ENCODE peak calls at places on chromosomes 3 and 15, in four cellular contexts. One of them, this sample, is unnamed.

GRCh38 chr3:48388966-48389365 is 16.9 kb downstream of the FBXW12 start:
- DNase-seq in lung microvascular endothelial cell: no peak
- DNase-seq in skeletal muscle cell: no peak
- DNase-seq in stimulated activated CD8-positive, alpha-beta memory T cell treated with anti-CD3 and anti-CD28 coated beads, Interleukin-7, amount 100 ng/mL, for 24 hours: no peak
- DNase-seq in this sample: no peak

GRCh38 chr3:52570076-52570475 is 33.7 kb downstream of the UQCC5 start:
- DNase-seq in skeletal muscle cell: no peak
- DNase-seq in lung microvascular endothelial cell: no peak
- DNase-seq in stimulated activated CD8-positive, alpha-beta memory T cell treated with anti-CD3 and anti-CD28 coated beads, Interleukin-7, amount 100 ng/mL, for 24 hours: no peak
- DNase-seq in this sample: no peak

GRCh38 chr3:104102386-104102785 is 1264.3 kb upstream of the ALCAM start:
- DNase-seq in stimulated activated CD8-positive, alpha-beta memory T cell treated with anti-CD3 and anti-CD28 coated beads, Interleukin-7, amount 100 ng/mL, for 24 hours: no peak
- DNase-seq in skeletal muscle cell: peak; percentile 41
- DNase-seq in lung microvascular endothelial cell: peak; percentile 61
- DNase-seq in this sample: peak; percentile 48

GRCh38 chr3:57059416-57059815 is 1.0 kb upstream of the SPATA12 start:
- DNase-seq in skeletal muscle cell: no peak
- DNase-seq in stimulated activated CD8-positive, alpha-beta memory T cell treated with anti-CD3 and anti-CD28 coated beads, Interleukin-7, amount 100 ng/mL, for 24 hours: no peak
- DNase-seq in lung microvascular endothelial cell: no peak
- DNase-seq in this sample: no peak

GRCh38 chr3:188400494-188401243 is 246.7 kb downstream of the LPP start:
- DNase-seq in lung microvascular endothelial cell: no peak
- DNase-seq in skeletal muscle cell: no peak
- DNase-seq in stimulated activated CD8-positive, alpha-beta memory T cell treated with anti-CD3 and anti-CD28 coated beads, Interleukin-7, amount 100 ng/mL, for 24 hours: no peak
- DNase-seq in this sample: no peak

GRCh38 chr3:64837126-64837738 is 149.4 kb upstream of the ADAMTS9 start:
- DNase-seq in lung microvascular endothelial cell: no peak
- DNase-seq in stimulated activated CD8-positive, alpha-beta memory T cell treated with anti-CD3 and anti-CD28 coated beads, Interleukin-7, amount 100 ng/mL, for 24 hours: no peak
- DNase-seq in skeletal muscle cell: no peak
- DNase-seq in this sample: no peak

GRCh38 chr3:190217081-190217480 is 96.4 kb upstream of the P3H2 start:
- DNase-seq in stimulated activated CD8-positive, alpha-beta memory T cell treated with anti-CD3 and anti-CD28 coated beads, Interleukin-7, amount 100 ng/mL, for 24 hours: no peak
- DNase-seq in skeletal muscle cell: no peak
- DNase-seq in lung microvascular endothelial cell: peak; percentile 49
- DNase-seq in this sample: no peak

GRCh38 chr15:70299931-70300858 is 202.5 kb upstream of the TLE3 start:
- DNase-seq in skeletal muscle cell: no peak
- DNase-seq in lung microvascular endothelial cell: no peak
- DNase-seq in stimulated activated CD8-positive, alpha-beta memory T cell treated with anti-CD3 and anti-CD28 coated beads, Interleukin-7, amount 100 ng/mL, for 24 hours: peak; percentile 35
- DNase-seq in this sample: peak; percentile 61

GRCh38 chr15:64130159-64130558 is 21.4 kb upstream of the SNX22 start:
- DNase-seq in stimulated activated CD8-positive, alpha-beta memory T cell treated with anti-CD3 and anti-CD28 coated beads, Interleukin-7, amount 100 ng/mL, for 24 hours: no peak
- DNase-seq in lung microvascular endothelial cell: no peak
- DNase-seq in skeletal muscle cell: no peak
- DNase-seq in this sample: no peak

GRCh38 chr15:76328106-76328696 is 8.4 kb upstream of the ISL2 start:
- DNase-seq in skeletal muscle cell: no peak
- DNase-seq in stimulated activated CD8-positive, alpha-beta memory T cell treated with anti-CD3 and anti-CD28 coated beads, Interleukin-7, amount 100 ng/mL, for 24 hours: no peak
- DNase-seq in lung microvascular endothelial cell: no peak
- DNase-seq in this sample: no peak

GRCh38 chr15:88477126-88477525 is 9.6 kb downstream of the MRPS11 start:
- DNase-seq in skeletal muscle cell: no peak
- DNase-seq in lung microvascular endothelial cell: no peak
- DNase-seq in stimulated activated CD8-positive, alpha-beta memory T cell treated with anti-CD3 and anti-CD28 coated beads, Interleukin-7, amount 100 ng/mL, for 24 hours: no peak
- DNase-seq in this sample: no peak

GRCh38 chr3:59660852-59661624 is 611.2 kb upstream of the CFAP20DC start:
- DNase-seq in lung microvascular endothelial cell: no peak
- DNase-seq in stimulated activated CD8-positive, alpha-beta memory T cell treated with anti-CD3 and anti-CD28 coated beads, Interleukin-7, amount 100 ng/mL, for 24 hours: no peak
- DNase-seq in skeletal muscle cell: no peak
- DNase-seq in this sample: no peak

GRCh38 chr3:28467414-28467813 is 118.8 kb upstream of the AZI2 start:
- DNase-seq in stimulated activated CD8-positive, alpha-beta memory T cell treated with anti-CD3 and anti-CD28 coated beads, Interleukin-7, amount 100 ng/mL, for 24 hours: no peak
- DNase-seq in lung microvascular endothelial cell: no peak
- DNase-seq in skeletal muscle cell: no peak
- DNase-seq in this sample: no peak

GRCh38 chr3:163878396-163878795 is 1199.9 kb downstream of the SI start:
- DNase-seq in lung microvascular endothelial cell: no peak
- DNase-seq in stimulated activated CD8-positive, alpha-beta memory T cell treated with anti-CD3 and anti-CD28 coated beads, Interleukin-7, amount 100 ng/mL, for 24 hours: no peak
- DNase-seq in skeletal muscle cell: no peak
- DNase-seq in this sample: no peak

GRCh38 chr3:89270201-89270600 is 162.8 kb downstream of the EPHA3 start:
- DNase-seq in lung microvascular endothelial cell: no peak
- DNase-seq in skeletal muscle cell: no peak
- DNase-seq in stimulated activated CD8-positive, alpha-beta memory T cell treated with anti-CD3 and anti-CD28 coated beads, Interleukin-7, amount 100 ng/mL, for 24 hours: no peak
- DNase-seq in this sample: no peak

GRCh38 chr15:63165166-63165859 is 8.0 kb upstream of the RPS27L start:
- DNase-seq in stimulated activated CD8-positive, alpha-beta memory T cell treated with anti-CD3 and anti-CD28 coated beads, Interleukin-7, amount 100 ng/mL, for 24 hours: no peak
- DNase-seq in skeletal muscle cell: no peak
- DNase-seq in lung microvascular endothelial cell: no peak
- DNase-seq in this sample: no peak

GRCh38 chr3:64278631-64279030 is 53.4 kb upstream of the PRICKLE2 start:
- DNase-seq in lung microvascular endothelial cell: no peak
- DNase-seq in skeletal muscle cell: no peak
- DNase-seq in stimulated activated CD8-positive, alpha-beta memory T cell treated with anti-CD3 and anti-CD28 coated beads, Interleukin-7, amount 100 ng/mL, for 24 hours: no peak
- DNase-seq in this sample: no peak

GRCh38 chr15:37698679-37699078 is 235.8 kb upstream of the TMCO5A start:
- DNase-seq in skeletal muscle cell: no peak
- DNase-seq in stimulated activated CD8-positive, alpha-beta memory T cell treated with anti-CD3 and anti-CD28 coated beads, Interleukin-7, amount 100 ng/mL, for 24 hours: no peak
- DNase-seq in lung microvascular endothelial cell: no peak
- DNase-seq in this sample: no peak

GRCh38 chr3:78645628-78646310 is 1122.0 kb downstream of the ROBO1 start:
- DNase-seq in skeletal muscle cell: peak; percentile 40
- DNase-seq in lung microvascular endothelial cell: peak; percentile 60
- DNase-seq in stimulated activated CD8-positive, alpha-beta memory T cell treated with anti-CD3 and anti-CD28 coated beads, Interleukin-7, amount 100 ng/mL, for 24 hours: no peak
- DNase-seq in this sample: no peak

GRCh38 chr3:41202834-41203345 is 3.6 kb downstream of the CTNNB1 start:
- DNase-seq in stimulated activated CD8-positive, alpha-beta memory T cell treated with anti-CD3 and anti-CD28 coated beads, Interleukin-7, amount 100 ng/mL, for 24 hours: no peak
- DNase-seq in lung microvascular endothelial cell: peak; percentile 73
- DNase-seq in skeletal muscle cell: peak; percentile 31
- DNase-seq in this sample: no peak

GRCh38 chr15:29143909-29144308 is 125.7 kb downstream of the NSMCE3 start:
- DNase-seq in stimulated activated CD8-positive, alpha-beta memory T cell treated with anti-CD3 and anti-CD28 coated beads, Interleukin-7, amount 100 ng/mL, for 24 hours: no peak
- DNase-seq in skeletal muscle cell: peak; percentile 36
- DNase-seq in lung microvascular endothelial cell: peak; percentile 49
- DNase-seq in this sample: no peak

GRCh38 chr3:48997714-48998637 is 7.9 kb downstream of the P4HTM start:
- DNase-seq in lung microvascular endothelial cell: no peak
- DNase-seq in stimulated activated CD8-positive, alpha-beta memory T cell treated with anti-CD3 and anti-CD28 coated beads, Interleukin-7, amount 100 ng/mL, for 24 hours: no peak
- DNase-seq in skeletal muscle cell: no peak
- DNase-seq in this sample: no peak

GRCh38 chr15:94704946-94705345 is 473.6 kb downstream of the MCTP2 start:
- DNase-seq in lung microvascular endothelial cell: no peak
- DNase-seq in stimulated activated CD8-positive, alpha-beta memory T cell treated with anti-CD3 and anti-CD28 coated beads, Interleukin-7, amount 100 ng/mL, for 24 hours: no peak
- DNase-seq in skeletal muscle cell: no peak
- DNase-seq in this sample: no peak

GRCh38 chr3:21273256-21273999 is 477.6 kb downstream of the ZNF385D start:
- DNase-seq in stimulated activated CD8-positive, alpha-beta memory T cell treated with anti-CD3 and anti-CD28 coated beads, Interleukin-7, amount 100 ng/mL, for 24 hours: no peak
- DNase-seq in skeletal muscle cell: no peak
- DNase-seq in lung microvascular endothelial cell: no peak
- DNase-seq in this sample: no peak

GRCh38 chr3:129616713-129617112 is 10.2 kb upstream of the PLXND1 start:
- DNase-seq in lung microvascular endothelial cell: peak; percentile 66
- DNase-seq in skeletal muscle cell: no peak
- DNase-seq in stimulated activated CD8-positive, alpha-beta memory T cell treated with anti-CD3 and anti-CD28 coated beads, Interleukin-7, amount 100 ng/mL, for 24 hours: no peak
- DNase-seq in this sample: no peak

GRCh38 chr15:79007066-79007465 is 62.2 kb upstream of the CTSH start:
- DNase-seq in lung microvascular endothelial cell: peak; percentile 46
- DNase-seq in skeletal muscle cell: no peak
- DNase-seq in stimulated activated CD8-positive, alpha-beta memory T cell treated with anti-CD3 and anti-CD28 coated beads, Interleukin-7, amount 100 ng/mL, for 24 hours: no peak
- DNase-seq in this sample: peak; percentile 53

GRCh38 chr3:30282052-30282708 is 324.2 kb upstream of the TGFBR2 start:
- DNase-seq in skeletal muscle cell: peak; percentile 81
- DNase-seq in stimulated activated CD8-positive, alpha-beta memory T cell treated with anti-CD3 and anti-CD28 coated beads, Interleukin-7, amount 100 ng/mL, for 24 hours: no peak
- DNase-seq in lung microvascular endothelial cell: peak; percentile 84
- DNase-seq in this sample: no peak

GRCh38 chr3:9211155-9211950 is 38.1 kb downstream of the SRGAP3 start:
- DNase-seq in stimulated activated CD8-positive, alpha-beta memory T cell treated with anti-CD3 and anti-CD28 coated beads, Interleukin-7, amount 100 ng/mL, for 24 hours: no peak
- DNase-seq in skeletal muscle cell: peak; percentile 36
- DNase-seq in lung microvascular endothelial cell: no peak
- DNase-seq in this sample: no peak